ENCODE peak calls at places on chromosome 2, in ten cellular contexts. T is K562, U is lung, K is GM13976, S is stomach, I is Calu3, N is foreskin fibroblast, J is breast epithelium, P is GM06990, F is left lung. W is an unnamed sample.

GRCh38 chr2:185507703-185508102 is 230.9 kb upstream of the FSIP2 start:
- DNase-seq in T (no peak), U (no peak), K (no peak), S (no peak), I (no peak), N (no peak), J (no peak), P (no peak), F (no peak), W (no peak)

GRCh38 chr2:20423847-20424246 is 23.0 kb upstream of the RHOB start:
- DNase-seq in T (no peak), U (no peak), K (no peak), S (no peak), I (no peak), N (no peak), J (no peak), P (no peak), F (no peak), W (no peak)

GRCh38 chr2:101406867-101407266 is 19.6 kb upstream of the CREG2 start:
- DNase-seq in T (no peak), U (no peak), K (no peak), S (no peak), I (no peak), N (peak), J (no peak), P (no peak), F (no peak), W (no peak)

GRCh38 chr2:117801826-117802225 is 12.7 kb upstream of the DDX18 start:
- DNase-seq in T (no peak), U (no peak), K (no peak), S (no peak), I (no peak), N (peak), J (no peak), P (no peak), F (no peak), W (no peak)

GRCh38 chr2:127080226-127080940 is 26.6 kb downstream of the BIN1 start:
- DNase-seq in T (peak), U (no peak), K (no peak), S (peak), I (no peak), N (no peak), J (no peak), P (no peak), F (no peak), W (no peak)

GRCh38 chr2:45176399-45176798 is 167.1 kb upstream of the SIX2 start:
- DNase-seq in T (no peak), U (no peak), K (no peak), S (no peak), I (no peak), N (no peak), J (no peak), P (no peak), F (no peak), W (no peak)

GRCh38 chr2:76257802-76258201 is 547.1 kb upstream of the GCFC2 start:
- DNase-seq in T (no peak), U (no peak), K (no peak), S (no peak), I (no peak), N (no peak), J (no peak), P (no peak), F (no peak), W (no peak)

GRCh38 chr2:223989860-223990237 is 32.6 kb downstream of the MRPL44 start:
- DNase-seq in T (no peak), U (no peak), K (no peak), S (no peak), I (no peak), N (no peak), J (no peak), P (no peak), F (no peak), W (no peak)

GRCh38 chr2:208350610-208351009 is 56.0 kb upstream of the PTH2R start:
- DNase-seq in T (no peak), U (no peak), K (no peak), S (no peak), I (no peak), N (peak), J (no peak), P (no peak), F (no peak), W (no peak)

GRCh38 chr2:54557601-54558187 is 101.6 kb downstream of the SPTBN1 start:
- DNase-seq in T (peak), U (peak), K (peak), S (peak), I (peak), N (no peak), J (peak), P (peak), F (peak), W (no peak)

GRCh38 chr2:235416816-235417499 is 76.9 kb upstream of the AGAP1 start:
- DNase-seq in T (no peak), U (peak), K (no peak), S (no peak), I (no peak), N (no peak), J (no peak), P (no peak), F (no peak), W (no peak)

GRCh38 chr2:8659735-8660492 is 21.9 kb upstream of the ID2 start:
- DNase-seq in T (no peak), U (no peak), K (no peak), S (no peak), I (no peak), N (no peak), J (no peak), P (no peak), F (no peak), W (no peak)

GRCh38 chr2:112784199-112785189 is at the start of gene IL1A:
- DNase-seq in T (peak), U (no peak), K (no peak), S (no peak), I (peak), N (no peak), J (no peak), P (no peak), F (no peak), W (no peak)

GRCh38 chr2:179268277-179268935 is 3.8 kb upstream of the SESTD1 start:
- DNase-seq in T (no peak), U (no peak), K (no peak), S (no peak), I (peak), N (peak), J (peak), P (peak), F (no peak), W (no peak)

GRCh38 chr2:20633794-20634259 is 17.1 kb downstream of the HS1BP3 start:
- DNase-seq in T (peak), U (peak), K (peak), S (peak), I (peak), N (no peak), J (peak), P (peak), F (peak), W (no peak)

GRCh38 chr2:61943251-61943650 is 37.8 kb downstream of the COMMD1 start:
- DNase-seq in T (no peak), U (no peak), K (peak), S (no peak), I (no peak), N (peak), J (no peak), P (no peak), F (no peak), W (no peak)

GRCh38 chr2:137117385-137117784 is 352.0 kb downstream of the THSD7B start:
- DNase-seq in T (no peak), U (no peak), K (no peak), S (no peak), I (no peak), N (peak), J (no peak), P (no peak), F (no peak), W (no peak)

GRCh38 chr2:57181315-57182038 is 865.1 kb upstream of the VRK2 start:
- DNase-seq in T (no peak), U (no peak), K (no peak), S (no peak), I (no peak), N (no peak), J (no peak), P (no peak), F (no peak), W (no peak)

DNA sequence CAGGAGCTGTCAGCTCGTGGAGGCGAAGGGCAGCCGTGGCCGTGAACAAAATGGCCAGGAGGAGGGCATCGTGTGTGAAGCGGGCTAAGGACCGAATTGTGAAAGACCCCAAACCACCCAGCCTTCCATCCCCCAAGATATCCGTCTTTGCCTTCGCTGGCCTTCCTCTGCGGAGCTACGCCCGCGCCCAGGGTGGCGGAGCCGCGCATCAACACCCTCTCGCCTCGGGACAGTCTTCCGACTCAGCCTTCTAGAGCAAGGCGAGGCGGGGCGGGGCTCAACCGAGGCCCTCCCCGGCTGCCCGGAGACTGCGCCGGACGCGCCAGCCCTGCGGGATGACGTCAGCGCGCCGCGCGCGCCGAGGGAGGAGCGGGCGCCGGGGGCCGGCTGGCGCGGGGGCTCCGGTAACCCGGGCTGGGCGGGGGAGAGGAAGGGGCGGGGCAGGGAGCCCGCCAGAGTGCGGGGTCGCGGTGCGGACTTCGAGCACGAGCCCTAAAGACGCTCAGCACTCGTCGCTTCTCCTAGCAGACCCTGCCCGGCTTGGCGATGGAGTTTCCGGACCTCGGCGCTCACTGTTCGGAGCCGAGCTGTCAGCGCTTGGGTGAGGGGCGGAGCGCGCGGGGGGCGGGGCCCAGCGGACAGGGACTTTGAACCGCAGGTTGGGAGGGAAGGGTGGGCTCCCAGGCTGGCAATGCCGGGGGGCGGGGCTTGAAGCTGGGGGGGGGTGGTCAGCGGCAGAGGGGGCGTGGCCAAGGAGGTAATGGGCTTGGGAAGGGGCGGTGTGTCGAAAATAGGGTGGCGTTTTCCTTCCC is at the start of gene ZFAND2B:
- DNase-seq in T (peak), U (peak), K (peak), S (peak), I (peak), N (peak), J (peak), P (peak), F (peak), W (peak)
- TF ChIP-seq CTCF in T (no peak), U (no peak), K (no peak), S (no peak), I (no peak), N (peak), J (no peak), P (no peak), F (no peak), W (no peak)

GRCh38 chr2:188077757-188078156 is 213.9 kb upstream of the GULP1 start:
- DNase-seq in T (no peak), U (no peak), K (no peak), S (no peak), I (no peak), N (no peak), J (no peak), P (no peak), F (no peak), W (no peak)
- TF ChIP-seq CTCF in T (no peak), U (no peak), K (no peak), S (no peak), I (no peak), N (no peak), J (no peak), P (no peak), F (no peak), W (no peak)

DNA sequence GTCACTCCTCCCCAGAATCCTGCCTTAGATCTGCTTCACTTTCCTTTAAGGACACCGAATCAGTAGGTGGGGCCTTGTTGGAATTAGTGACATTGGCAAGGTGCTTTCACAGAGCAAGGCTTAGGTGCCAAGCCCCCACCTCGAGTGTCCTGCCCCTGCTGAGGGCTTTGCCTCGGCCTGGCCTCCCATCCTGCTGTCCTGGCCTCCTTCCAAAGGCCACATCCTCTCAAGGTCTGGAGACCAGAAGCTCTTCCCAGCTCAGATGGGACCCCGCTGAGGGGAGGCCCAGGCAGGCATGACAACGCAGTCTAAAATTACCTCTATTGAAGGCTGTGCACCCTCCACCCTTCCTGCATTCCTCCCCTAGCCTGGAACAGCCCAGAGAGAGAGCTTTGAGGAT is 154.2 kb downstream of the DDX1 start:
- DNase-seq in T (no peak), U (no peak), K (no peak), S (no peak), I (no peak), N (no peak), J (no peak), P (no peak), F (no peak), W (no peak)
- TF ChIP-seq CTCF in T (no peak), U (no peak), K (no peak), S (no peak), I (no peak), N (no peak), J (no peak), P (no peak), F (no peak), W (no peak)

DNA sequence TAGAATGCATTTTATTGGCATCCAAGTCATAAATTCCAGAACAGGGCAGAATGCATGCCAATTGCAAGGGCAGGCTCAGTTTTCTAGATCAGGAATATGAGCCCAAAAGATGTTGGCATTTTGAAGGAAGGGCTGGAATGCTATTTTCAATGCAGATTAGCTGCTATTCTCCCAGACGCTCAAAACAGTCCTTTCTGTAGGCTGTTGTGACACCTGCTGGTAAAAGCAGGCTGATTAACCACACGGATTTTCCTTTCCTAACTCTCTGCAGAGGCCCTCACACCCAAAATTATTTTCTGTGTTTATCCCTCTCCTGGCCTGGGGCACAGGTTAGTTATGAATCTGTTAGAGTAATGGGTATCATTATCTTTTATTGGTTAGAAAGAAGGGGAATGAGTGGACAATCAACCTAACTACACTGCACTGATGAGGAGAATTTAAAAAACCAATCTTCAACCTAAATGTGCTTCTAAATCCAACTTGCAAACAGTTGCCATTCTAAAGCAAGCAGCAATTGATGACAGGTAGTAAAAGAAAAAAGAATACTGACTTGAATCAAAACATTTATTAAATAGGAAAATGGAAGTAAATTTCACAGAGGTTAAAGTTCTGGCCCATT is 94.0 kb downstream of the PLA2R1 start:
- DNase-seq in T (peak), U (no peak), K (peak), S (no peak), I (peak), N (peak), J (no peak), P (no peak), F (no peak), W (peak)
- TF ChIP-seq CTCF in T (peak), U (peak), K (peak), S (peak), I (peak), N (peak), J (no peak), P (peak), F (peak), W (peak)

DNA sequence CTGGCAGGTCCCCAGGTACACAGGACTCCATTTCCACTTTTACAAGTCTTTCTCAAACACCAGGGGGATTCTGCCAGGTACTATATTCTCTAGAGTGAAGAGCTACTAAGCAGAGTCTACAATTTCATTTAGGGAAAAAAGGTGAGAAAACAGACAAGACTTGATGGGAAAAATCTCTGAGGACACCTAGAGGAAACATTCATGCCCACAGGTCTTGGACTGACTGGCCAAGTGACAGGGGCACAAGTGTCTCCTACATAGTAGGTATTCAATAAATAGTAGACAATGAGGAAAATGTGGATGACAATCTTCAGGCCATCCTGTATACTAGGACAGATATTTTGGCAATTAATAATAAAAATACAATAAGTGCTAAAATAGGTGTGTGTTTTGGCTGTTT is 228.6 kb downstream of the CLIP4 start:
- DNase-seq in T (no peak), U (no peak), K (no peak), S (no peak), I (no peak), N (no peak), J (no peak), P (no peak), F (no peak), W (no peak)
- TF ChIP-seq CTCF in T (no peak), U (no peak), K (no peak), S (no peak), I (peak), N (no peak), J (no peak), P (peak), F (no peak), W (no peak)

W was measured in D721Med.